ENCODE peak calls at places on chromosome 1, in six cellular contexts. Y, R, M, E, G and T are unnamed samples.

GRCh38 chr1:83857108-83857507 is 141.8 kb downstream of the TTLL7 start:
- DNase-seq in M (peak), E (no peak), Y (no peak), R (no peak), G (no peak), T (peak)

GRCh38 chr1:35324486-35324885 is 56.0 kb downstream of the ZMYM4 start:
- DNase-seq in R (no peak), G (no peak), M (no peak), E (no peak), Y (no peak), T (no peak)

GRCh38 chr1:111847519-111847918 is 91.8 kb downstream of the DDX20 start:
- DNase-seq in E (no peak), R (no peak), M (no peak), G (no peak), Y (no peak), T (no peak)

GRCh38 chr1:198774418-198774817 is 135.6 kb downstream of the PTPRC start:
- DNase-seq in M (no peak), Y (no peak), G (no peak), R (no peak), E (no peak), T (no peak)

GRCh38 chr1:54254055-54254454 is 54.1 kb downstream of the MRPL37 start:
- DNase-seq in R (no peak), Y (no peak), G (no peak), E (no peak), M (no peak), T (no peak)

GRCh38 chr1:247531937-247532336 is 4.3 kb downstream of the OR2C3 start:
- DNase-seq in G (peak), R (no peak), M (no peak), E (no peak), Y (no peak), T (no peak)

GRCh38 chr1:9196129-9197040 is 38.2 kb upstream of the H6PD start:
- DNase-seq in R (peak), E (peak), G (peak), M (peak), Y (peak), T (peak)

GRCh38 chr1:41850029-41850428 is 68.7 kb downstream of the HIVEP3 start:
- DNase-seq in Y (no peak), R (no peak), M (no peak), G (no peak), E (no peak), T (no peak)

GRCh38 chr1:32400876-32401631 is 6.8 kb upstream of the BSDC1 start:
- DNase-seq in G (peak), R (peak), E (peak), Y (peak), M (peak), T (peak)

GRCh38 chr1:231192620-231193163 is 30.8 kb downstream of the TRIM67 start:
- DNase-seq in R (peak), M (no peak), Y (no peak), G (no peak), E (no peak), T (peak)

GRCh38 chr1:240031009-240031408 is 60.7 kb upstream of the FMN2 start:
- DNase-seq in Y (no peak), E (no peak), G (no peak), R (no peak), M (no peak), T (peak)

GRCh38 chr1:221201773-221202172 is 322.5 kb downstream of the HLX start:
- DNase-seq in G (no peak), Y (no peak), E (no peak), M (no peak), R (no peak), T (no peak)

GRCh38 chr1:186391841-186392240 is 16.2 kb downstream of the ODR4 start:
- DNase-seq in Y (no peak), R (no peak), M (no peak), E (no peak), G (no peak), T (no peak)

GRCh38 chr1:110787328-110788071 is 85.4 kb upstream of the CD53 start:
- DNase-seq in R (no peak), G (no peak), E (peak), Y (peak), M (no peak), T (no peak)

GRCh38 chr1:161185282-161185682 is 8.0 kb upstream of the B4GALT3 start:
- DNase-seq in Y (peak), M (no peak), R (peak), E (peak), G (peak), T (peak)

GRCh38 chr1:244444854-244445253 is 6.9 kb downstream of the ADSS2 start:
- DNase-seq in M (no peak), R (no peak), Y (no peak), E (no peak), G (no peak), T (no peak)

GRCh38 chr1:51726544-51727225 is 109.8 kb downstream of the OSBPL9 start:
- DNase-seq in G (no peak), M (no peak), Y (peak), E (no peak), R (no peak), T (no peak)

GRCh38 chr1:53413175-53414001 is 45.8 kb upstream of the DMRTB1 start:
- DNase-seq in E (peak), R (no peak), G (no peak), Y (no peak), M (no peak), T (no peak)